ENCODE peak calls at places on chromosomes 6 and 20, in six cellular contexts. One of them, this sample, is unnamed.

GRCh38 chr6:42276008-42276890 is 58.6 kb upstream of the MRPS10 start:
- DNase-seq in IMR-90: no peak
- DNase-seq in neuronal stem cell: no peak
- DNase-seq in mesendoderm: no peak
- DNase-seq in H9: no peak
- DNase-seq in trophoblast cell: no peak
- DNase-seq in this sample: peak

GRCh38 chr6:164078551-164079274 is 664.2 kb downstream of the QKI start:
- DNase-seq in IMR-90: no peak
- DNase-seq in neuronal stem cell: no peak
- DNase-seq in mesendoderm: no peak
- DNase-seq in H9: no peak
- DNase-seq in trophoblast cell: no peak
- DNase-seq in this sample: no peak

GRCh38 chr6:136178749-136179148 is 71.4 kb downstream of the MTFR2 start:
- DNase-seq in IMR-90: no peak
- DNase-seq in neuronal stem cell: no peak
- DNase-seq in mesendoderm: no peak
- DNase-seq in H9: no peak
- DNase-seq in trophoblast cell: no peak
- DNase-seq in this sample: no peak

GRCh38 chr6:157987788-157988699 is 6.4 kb downstream of the SYNJ2 start:
- DNase-seq in IMR-90: no peak
- DNase-seq in neuronal stem cell: no peak
- DNase-seq in mesendoderm: no peak
- DNase-seq in H9: no peak
- DNase-seq in trophoblast cell: no peak
- DNase-seq in this sample: no peak

GRCh38 chr6:170112583-170112860 is 178.4 kb downstream of the DLL1 start:
- DNase-seq in IMR-90: no peak
- DNase-seq in neuronal stem cell: no peak
- DNase-seq in mesendoderm: no peak
- DNase-seq in H9: no peak
- DNase-seq in trophoblast cell: no peak
- DNase-seq in this sample: no peak

GRCh38 chr6:83998021-83998584 is 35.5 kb upstream of the MRAP2 start:
- DNase-seq in IMR-90: no peak
- DNase-seq in neuronal stem cell: no peak
- DNase-seq in mesendoderm: no peak
- DNase-seq in H9: no peak
- DNase-seq in trophoblast cell: no peak
- DNase-seq in this sample: no peak

GRCh38 chr6:170094686-170095272 is 196.1 kb downstream of the DLL1 start:
- DNase-seq in IMR-90: no peak
- DNase-seq in neuronal stem cell: no peak
- DNase-seq in mesendoderm: no peak
- DNase-seq in H9: no peak
- DNase-seq in trophoblast cell: no peak
- DNase-seq in this sample: no peak

GRCh38 chr20:986733-987355 is 15.3 kb downstream of the RSPO4 start:
- DNase-seq in IMR-90: no peak
- DNase-seq in neuronal stem cell: no peak
- DNase-seq in mesendoderm: peak
- DNase-seq in H9: no peak
- DNase-seq in trophoblast cell: no peak
- DNase-seq in this sample: no peak

GRCh38 chr6:111803384-111803783 is 69.9 kb downstream of the FYN start:
- DNase-seq in IMR-90: no peak
- DNase-seq in neuronal stem cell: no peak
- DNase-seq in mesendoderm: no peak
- DNase-seq in H9: no peak
- DNase-seq in trophoblast cell: no peak
- DNase-seq in this sample: no peak

GRCh38 chr6:16316741-16317251 is 78.4 kb downstream of the GMPR start:
- DNase-seq in IMR-90: peak
- DNase-seq in neuronal stem cell: no peak
- DNase-seq in mesendoderm: peak
- DNase-seq in H9: peak
- DNase-seq in trophoblast cell: no peak
- DNase-seq in this sample: peak

GRCh38 chr6:118744261-118744941 is 93.0 kb upstream of the CEP85L start:
- DNase-seq in IMR-90: peak
- DNase-seq in neuronal stem cell: no peak
- DNase-seq in mesendoderm: no peak
- DNase-seq in H9: no peak
- DNase-seq in trophoblast cell: no peak
- DNase-seq in this sample: no peak

GRCh38 chr6:38040254-38040653 is 220.7 kb downstream of the ZFAND3 start:
- DNase-seq in IMR-90: peak
- DNase-seq in neuronal stem cell: no peak
- DNase-seq in mesendoderm: no peak
- DNase-seq in H9: no peak
- DNase-seq in trophoblast cell: no peak
- DNase-seq in this sample: peak

GRCh38 chr6:53647437-53648094 is 18.0 kb downstream of the KLHL31 start:
- DNase-seq in IMR-90: no peak
- DNase-seq in neuronal stem cell: no peak
- DNase-seq in mesendoderm: no peak
- DNase-seq in H9: no peak
- DNase-seq in trophoblast cell: no peak
- DNase-seq in this sample: no peak

GRCh38 chr6:158589371-158589770 is 29.5 kb downstream of the TMEM181 start:
- DNase-seq in IMR-90: no peak
- DNase-seq in neuronal stem cell: no peak
- DNase-seq in mesendoderm: no peak
- DNase-seq in H9: no peak
- DNase-seq in trophoblast cell: no peak
- DNase-seq in this sample: no peak

GRCh38 chr6:27452496-27452897 is 20.4 kb downstream of the ZNF184 start:
- DNase-seq in IMR-90: peak
- DNase-seq in neuronal stem cell: no peak
- DNase-seq in mesendoderm: peak
- DNase-seq in H9: no peak
- DNase-seq in trophoblast cell: no peak
- DNase-seq in this sample: peak

GRCh38 chr6:26172496-26172958 is 85.3 kb downstream of the HFE start:
- DNase-seq in IMR-90: peak
- DNase-seq in neuronal stem cell: no peak
- DNase-seq in mesendoderm: peak
- DNase-seq in H9: no peak
- DNase-seq in trophoblast cell: no peak
- DNase-seq in this sample: peak

GRCh38 chr20:4513720-4514119 is 208.0 kb upstream of the PRND start:
- DNase-seq in IMR-90: peak
- DNase-seq in neuronal stem cell: no peak
- DNase-seq in mesendoderm: no peak
- DNase-seq in H9: no peak
- DNase-seq in trophoblast cell: no peak
- DNase-seq in this sample: no peak

GRCh38 chr6:21201673-21202430 is 391.7 kb upstream of the SOX4 start:
- DNase-seq in IMR-90: no peak
- DNase-seq in neuronal stem cell: no peak
- DNase-seq in mesendoderm: no peak
- DNase-seq in H9: no peak
- DNase-seq in trophoblast cell: no peak
- DNase-seq in this sample: no peak

GRCh38 chr20:36924167-36925045 is 27.1 kb downstream of the SAMHD1 start:
- DNase-seq in IMR-90: no peak
- DNase-seq in neuronal stem cell: no peak
- DNase-seq in mesendoderm: peak
- DNase-seq in H9: no peak
- DNase-seq in trophoblast cell: no peak
- DNase-seq in this sample: no peak

GRCh38 chr6:35166160-35166919 is 25.2 kb upstream of the TCP11 start:
- DNase-seq in IMR-90: no peak
- DNase-seq in neuronal stem cell: no peak
- DNase-seq in mesendoderm: no peak
- DNase-seq in H9: no peak
- DNase-seq in trophoblast cell: no peak
- DNase-seq in this sample: no peak

GRCh38 chr6:131199568-131200272 is 64.5 kb downstream of the AKAP7 start:
- DNase-seq in IMR-90: peak
- DNase-seq in neuronal stem cell: peak
- DNase-seq in mesendoderm: peak
- DNase-seq in H9: peak
- DNase-seq in trophoblast cell: peak
- DNase-seq in this sample: peak

GRCh38 chr6:358847-359246 is 32.7 kb upstream of the IRF4 start:
- DNase-seq in IMR-90: no peak
- DNase-seq in neuronal stem cell: no peak
- DNase-seq in mesendoderm: no peak
- DNase-seq in H9: no peak
- DNase-seq in trophoblast cell: no peak
- DNase-seq in this sample: no peak

GRCh38 chr6:358432-358831 is 33.1 kb upstream of the IRF4 start:
- DNase-seq in IMR-90: no peak
- DNase-seq in neuronal stem cell: no peak
- DNase-seq in mesendoderm: no peak
- DNase-seq in H9: no peak
- DNase-seq in trophoblast cell: no peak
- DNase-seq in this sample: no peak

GRCh38 chr6:356828-357251 is 34.7 kb upstream of the IRF4 start:
- DNase-seq in IMR-90: no peak
- DNase-seq in neuronal stem cell: no peak
- DNase-seq in mesendoderm: no peak
- DNase-seq in H9: no peak
- DNase-seq in trophoblast cell: no peak
- DNase-seq in this sample: no peak

GRCh38 chr6:357261-357790 is 34.2 kb upstream of the IRF4 start:
- DNase-seq in IMR-90: no peak
- DNase-seq in neuronal stem cell: no peak
- DNase-seq in mesendoderm: no peak
- DNase-seq in H9: no peak
- DNase-seq in trophoblast cell: no peak
- DNase-seq in this sample: no peak

GRCh38 chr6:357791-358341 is 33.7 kb upstream of the IRF4 start:
- DNase-seq in IMR-90: no peak
- DNase-seq in neuronal stem cell: no peak
- DNase-seq in mesendoderm: no peak
- DNase-seq in H9: no peak
- DNase-seq in trophoblast cell: no peak
- DNase-seq in this sample: no peak
- H3K4me2 ChIP-seq in IMR-90: no peak
- H3K4me2 ChIP-seq in neuronal stem cell: no peak
- H3K4me2 ChIP-seq in mesendoderm: no peak
- H3K4me2 ChIP-seq in H9: no peak
- H3K4me2 ChIP-seq in trophoblast cell: no peak
- H3K4me2 ChIP-seq in this sample: no peak

GRCh38 chr20:44959896-44960852 is at the start of gene TOMM34:
- DNase-seq in IMR-90: peak
- DNase-seq in neuronal stem cell: peak
- DNase-seq in mesendoderm: peak
- DNase-seq in H9: peak
- DNase-seq in trophoblast cell: peak
- DNase-seq in this sample: peak
- H3K4ac ChIP-seq in IMR-90: peak
- H3K4ac ChIP-seq in neuronal stem cell: no peak
- H3K4ac ChIP-seq in mesendoderm: no peak
- H3K4ac ChIP-seq in H9: no peak
- H3K4ac ChIP-seq in trophoblast cell: peak
- H3K4ac ChIP-seq in this sample: peak

GRCh38 chr6:1860756-1861369 is 251.1 kb downstream of the FOXC1 start:
- DNase-seq in IMR-90: no peak
- DNase-seq in neuronal stem cell: no peak
- DNase-seq in mesendoderm: no peak
- DNase-seq in H9: no peak
- DNase-seq in trophoblast cell: no peak
- DNase-seq in this sample: no peak

GRCh38 chr6:1865585-1865984 is 255.9 kb downstream of the FOXC1 start:
- DNase-seq in IMR-90: no peak
- DNase-seq in neuronal stem cell: no peak
- DNase-seq in mesendoderm: no peak
- DNase-seq in H9: no peak
- DNase-seq in trophoblast cell: no peak
- DNase-seq in this sample: no peak

GRCh38 chr6:1862411-1862810 is 252.7 kb downstream of the FOXC1 start:
- DNase-seq in IMR-90: no peak
- DNase-seq in neuronal stem cell: no peak
- DNase-seq in mesendoderm: no peak
- DNase-seq in H9: no peak
- DNase-seq in trophoblast cell: no peak
- DNase-seq in this sample: no peak

GRCh38 chr6:1867197-1867596 is 257.5 kb downstream of the FOXC1 start:
- DNase-seq in IMR-90: no peak
- DNase-seq in neuronal stem cell: no peak
- DNase-seq in mesendoderm: no peak
- DNase-seq in H9: no peak
- DNase-seq in trophoblast cell: no peak
- DNase-seq in this sample: no peak

DNA sequence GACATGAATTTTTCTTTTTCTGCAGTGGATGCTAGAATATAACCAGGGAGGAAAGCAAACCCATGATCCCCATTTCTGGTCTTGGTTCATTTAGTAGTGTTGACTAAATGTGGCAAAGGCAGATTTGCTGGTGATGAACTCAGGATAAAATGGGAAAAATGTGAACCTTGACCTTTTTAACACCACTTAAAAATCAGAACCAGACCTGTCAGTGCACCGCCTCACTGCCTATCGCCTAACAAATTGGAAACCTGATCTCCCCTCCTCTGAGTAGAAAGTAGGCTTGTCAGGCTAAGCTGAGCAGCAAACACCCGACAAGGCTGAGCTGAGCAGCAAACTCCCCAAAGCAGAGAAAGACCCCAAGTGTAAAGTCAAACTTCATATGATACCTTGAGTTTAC is 254.8 kb downstream of the FOXC1 start:
- DNase-seq in IMR-90: no peak
- DNase-seq in neuronal stem cell: no peak
- DNase-seq in mesendoderm: peak
- DNase-seq in H9: no peak
- DNase-seq in trophoblast cell: no peak
- DNase-seq in this sample: no peak
- H3K4me2 ChIP-seq in IMR-90: peak
- H3K4me2 ChIP-seq in neuronal stem cell: no peak
- H3K4me2 ChIP-seq in mesendoderm: no peak
- H3K4me2 ChIP-seq in H9: no peak
- H3K4me2 ChIP-seq in trophoblast cell: no peak
- H3K4me2 ChIP-seq in this sample: no peak

GRCh38 chr6:30063315-30063714 is 2.2 kb downstream of the POLR1H start:
- DNase-seq in IMR-90: no peak
- DNase-seq in neuronal stem cell: no peak
- DNase-seq in mesendoderm: no peak
- DNase-seq in H9: no peak
- DNase-seq in trophoblast cell: no peak
- DNase-seq in this sample: no peak

GRCh38 chr6:30062471-30063178 is 1.6 kb downstream of the POLR1H start:
- DNase-seq in IMR-90: no peak
- DNase-seq in neuronal stem cell: no peak
- DNase-seq in mesendoderm: no peak
- DNase-seq in H9: no peak
- DNase-seq in trophoblast cell: no peak
- DNase-seq in this sample: no peak

GRCh38 chr6:30067460-30068139 is 602 bp downstream of the PPP1R11 start:
- DNase-seq in IMR-90: no peak
- DNase-seq in neuronal stem cell: no peak
- DNase-seq in mesendoderm: no peak
- DNase-seq in H9: peak
- DNase-seq in trophoblast cell: no peak
- DNase-seq in this sample: peak

GRCh38 chr6:30071081-30071818 is 4.3 kb downstream of the PPP1R11 start:
- DNase-seq in IMR-90: peak
- DNase-seq in neuronal stem cell: no peak
- DNase-seq in mesendoderm: no peak
- DNase-seq in H9: peak
- DNase-seq in trophoblast cell: no peak
- DNase-seq in this sample: peak

GRCh38 chr6:30066577-30067459 is at the start of gene PPP1R11:
- DNase-seq in IMR-90: peak
- DNase-seq in neuronal stem cell: peak
- DNase-seq in mesendoderm: peak
- DNase-seq in H9: peak
- DNase-seq in trophoblast cell: peak
- DNase-seq in this sample: peak
- H3K4ac ChIP-seq in IMR-90: peak
- H3K4ac ChIP-seq in neuronal stem cell: no peak
- H3K4ac ChIP-seq in mesendoderm: no peak
- H3K4ac ChIP-seq in H9: no peak
- H3K4ac ChIP-seq in trophoblast cell: no peak
- H3K4ac ChIP-seq in this sample: peak

This sample was measured in mesenchymal stem cell.